ENCODE peak calls at places on chromosomes 7 and 10, in seven cellular contexts. F is IMR-90, K is GM23338, G is psoas muscle, M is H9, Q is Panc1, C is astrocyte. E is an unnamed sample. For H3K4me1, the result is how much of the 10 kb centered on the place peaks cover.

GRCh38 chr10:34403512-34403911 is 411.6 kb downstream of the PARD3 start:
- DNase-seq in F (peak), K (no peak), G (no peak), M (no peak), Q (no peak), C (peak), E (no peak)

GRCh38 chr7:23336799-23337283 is 37.7 kb downstream of the MALSU1 start:
- DNase-seq in F (no peak), K (no peak), G (no peak), M (no peak), Q (no peak), C (no peak), E (no peak)

GRCh38 chr7:11345621-11346020 is 371.9 kb downstream of the PHF14 start:
- DNase-seq in F (no peak), K (no peak), G (no peak), M (no peak), Q (no peak), C (peak), E (no peak)

GRCh38 chr10:62917475-62918238 is 101.5 kb upstream of the EGR2 start:
- DNase-seq in F (no peak), K (no peak), G (no peak), M (no peak), Q (no peak), C (no peak), E (no peak)

GRCh38 chr7:132290021-132290420 is 286.2 kb downstream of the PLXNA4 start:
- DNase-seq in F (no peak), K (no peak), G (no peak), M (no peak), Q (no peak), C (no peak), E (no peak)

GRCh38 chr7:149479554-149479953 is 18.1 kb downstream of the ZNF746 start:
- DNase-seq in F (no peak), K (no peak), G (no peak), M (no peak), Q (no peak), C (no peak), E (no peak)

GRCh38 chr10:1002425-1003006 is 14.3 kb downstream of the GTPBP4 start:
- DNase-seq in F (no peak), K (no peak), G (no peak), M (no peak), Q (no peak), C (no peak), E (no peak)

GRCh38 chr7:33109758-33110238 is 594 bp upstream of the RP9 start:
- DNase-seq in F (peak), K (no peak), G (no peak), M (no peak), Q (no peak), C (no peak), E (no peak)

GRCh38 chr7:362416-363096 is 72.6 kb downstream of the FOXL3 start:
- DNase-seq in F (peak), K (no peak), G (peak), M (no peak), Q (no peak), C (no peak), E (no peak)

GRCh38 chr10:91909178-91909677 is at the start of gene FGFBP3:
- DNase-seq in F (peak), K (peak), G (no peak), M (peak), Q (no peak), C (peak), E (no peak)

GRCh38 chr7:27091125-27091524 is 4.7 kb downstream of the HOXA1 start:
- DNase-seq in F (no peak), K (peak), G (no peak), M (no peak), Q (no peak), C (no peak), E (no peak)

GRCh38 chr7:148486937-148487336 is 103.6 kb upstream of the C7orf33 start:
- DNase-seq in F (no peak), K (no peak), G (no peak), M (no peak), Q (no peak), C (no peak), E (no peak)

GRCh38 chr10:116699049-116699782 is 43.1 kb downstream of the HSPA12A start:
- DNase-seq in F (no peak), K (no peak), G (no peak), M (no peak), Q (no peak), C (no peak), E (no peak)

GRCh38 chr10:5573968-5574641 is 49.3 kb downstream of the CALML3 start:
- DNase-seq in F (peak), K (no peak), G (peak), M (no peak), Q (no peak), C (no peak), E (no peak)

GRCh38 chr10:131980757-131981428 is 830 bp downstream of the BNIP3 start:
- DNase-seq in F (no peak), K (peak), G (no peak), M (peak), Q (no peak), C (no peak), E (no peak)

GRCh38 chr7:5492249-5493020 is 68.8 kb upstream of the TNRC18 start:
- DNase-seq in F (no peak), K (peak), G (no peak), M (peak), Q (no peak), C (no peak), E (no peak)

GRCh38 chr7:26065652-26066051 is 86.3 kb upstream of the NFE2L3 start:
- DNase-seq in F (no peak), K (no peak), G (no peak), M (no peak), Q (no peak), C (no peak), E (no peak)

GRCh38 chr7:137877301-137877700 is 30.5 kb upstream of the DGKI start:
- DNase-seq in F (no peak), K (peak), G (no peak), M (no peak), Q (no peak), C (no peak), E (no peak)

GRCh38 chr7:137880432-137880831 is 33.7 kb upstream of the DGKI start:
- DNase-seq in F (peak), K (no peak), G (no peak), M (no peak), Q (no peak), C (peak), E (no peak)

GRCh38 chr7:137881607-137882260 is 35.0 kb upstream of the DGKI start:
- DNase-seq in F (no peak), K (no peak), G (no peak), M (no peak), Q (no peak), C (no peak), E (no peak)

GRCh38 chr7:137878333-137878961 is 31.7 kb upstream of the DGKI start:
- DNase-seq in F (peak), K (peak), G (peak), M (no peak), Q (no peak), C (peak), E (no peak)

DNA sequence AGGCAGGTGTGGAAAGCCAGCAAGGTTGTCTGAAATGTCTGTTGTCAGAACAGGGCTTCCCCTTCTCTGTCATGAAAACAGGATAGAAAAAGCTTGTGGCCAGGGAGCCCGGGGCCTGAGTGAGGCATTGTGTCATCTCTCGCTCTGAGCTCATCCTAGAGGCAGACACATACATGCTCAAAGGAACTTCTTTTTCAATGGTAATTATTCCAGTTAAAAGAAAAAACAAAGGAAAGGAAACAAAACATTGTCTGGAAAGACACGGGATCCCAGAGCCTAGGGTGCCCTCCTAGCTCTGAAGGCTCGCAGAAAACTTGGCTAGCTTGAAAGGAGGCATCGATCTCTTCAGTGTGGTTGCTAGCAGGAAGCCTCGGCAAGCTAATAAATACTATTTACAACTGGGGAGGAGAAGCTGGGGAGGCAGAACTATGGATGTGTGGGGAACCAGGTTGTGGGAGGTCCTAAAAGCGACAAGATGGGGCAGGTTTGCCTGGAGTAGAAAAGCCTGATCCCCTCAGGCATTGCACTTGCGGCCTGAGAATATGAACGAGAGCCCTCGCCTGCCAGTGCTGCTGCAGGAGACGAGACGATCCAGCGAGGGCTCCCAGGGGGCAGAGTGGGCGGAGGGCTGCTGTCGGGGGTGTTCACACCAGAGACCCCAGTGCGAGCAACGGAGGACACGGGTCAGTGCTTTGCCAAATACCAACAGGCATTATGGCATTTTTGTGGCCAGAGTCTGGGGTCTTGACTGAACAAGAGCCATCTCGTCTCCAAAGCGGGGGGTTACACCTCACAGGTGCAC is 32.8 kb upstream of the DGKI start:
- DNase-seq in F (peak), K (peak), G (peak), M (peak), Q (no peak), C (peak), E (no peak)
- H3K4me1 ChIP-seq in F (under half), K (half or more), G (under half), M (under half), Q (under half), C (half or more), E (under half)

GRCh38 chr7:74254858-74255379 is 720 bp upstream of the RFC2 start:
- DNase-seq in F (no peak), K (no peak), G (no peak), M (no peak), Q (no peak), C (no peak), E (no peak)

GRCh38 chr7:74256446-74257408 is 2.5 kb upstream of the RFC2 start:
- DNase-seq in F (peak), K (no peak), G (no peak), M (no peak), Q (no peak), C (peak), E (no peak)

GRCh38 chr7:74253331-74253730 is 868 bp downstream of the RFC2 start:
- DNase-seq in F (no peak), K (no peak), G (no peak), M (no peak), Q (no peak), C (no peak), E (no peak)

GRCh38 chr7:74252893-74253292 is 1.3 kb downstream of the RFC2 start:
- DNase-seq in F (no peak), K (no peak), G (no peak), M (no peak), Q (no peak), C (no peak), E (no peak)

GRCh38 chr7:74253975-74254857 is at the start of gene RFC2:
- DNase-seq in F (peak), K (peak), G (peak), M (peak), Q (peak), C (peak), E (peak)
- TF ChIP-seq CTCF in F (peak), K (no peak), G (peak), M (peak), Q (no peak), C (no peak), E (peak)

GRCh38 chr7:1448958-1449357 is 10.3 kb downstream of the MICALL2 start:
- DNase-seq in F (no peak), K (no peak), G (no peak), M (no peak), Q (no peak), C (no peak), E (no peak)
- H3K4me1 ChIP-seq in F (under half), K (under half), G (under half), M (under half), Q (half or more), C (under half), E (under half)

GRCh38 chr10:14560274-14560673 is 214.4 kb downstream of the FAM107B start:
- DNase-seq in F (peak), K (peak), G (no peak), M (peak), Q (no peak), C (peak), E (peak)
- TF ChIP-seq CTCF in F (no peak), K (peak), G (no peak), M (peak), Q (no peak), C (peak), E (peak)